ENCODE peak calls at places on chromosomes 2 and 18, in five cellular contexts. R, E, W, D and K are unnamed samples.

GRCh38 chr18:58005036-58005435 is 39.0 kb upstream of the NEDD4L start:
- DNase-seq in E (no peak), R (no peak), W (peak; percentile 48), D (peak; percentile 50), K (no peak)

GRCh38 chr2:72254831-72255447 is 107.3 kb upstream of the CYP26B1 start:
- DNase-seq in D (no peak), E (no peak), W (no peak), R (no peak), K (no peak)

GRCh38 chr2:71811726-71812125 is 335.9 kb downstream of the CYP26B1 start:
- DNase-seq in R (no peak), D (no peak), W (no peak), E (no peak), K (no peak)

GRCh38 chr18:13539050-13539449 is 187.3 kb downstream of the FAM210A start:
- DNase-seq in D (no peak), R (no peak), W (no peak), E (no peak), K (no peak)

GRCh38 chr2:5589183-5589582 is 103.0 kb upstream of the SOX11 start:
- DNase-seq in E (no peak), D (no peak), R (no peak), W (no peak), K (no peak)

GRCh38 chr2:125696573-125696972 is 959.4 kb upstream of the GYPC start:
- DNase-seq in W (peak; percentile 1), D (no peak), R (no peak), E (no peak), K (no peak)

GRCh38 chr2:11744631-11745394 is 1.6 kb upstream of the LPIN1 start:
- DNase-seq in D (peak; percentile 53), E (peak; percentile 60), W (peak; percentile 44), R (no peak), K (no peak)

GRCh38 chr18:6718255-6718654 is 11.3 kb upstream of the ARHGAP28 start:
- DNase-seq in E (no peak), R (no peak), D (no peak), W (peak; percentile 57), K (no peak)

GRCh38 chr2:69169990-69170389 is 157.0 kb downstream of the ANTXR1 start:
- DNase-seq in R (no peak), W (no peak), D (peak; percentile 56), E (no peak), K (no peak)

GRCh38 chr2:31331156-31331555 is 83.4 kb downstream of the XDH start:
- DNase-seq in E (no peak), D (no peak), R (no peak), W (no peak), K (no peak)

GRCh38 chr2:218806346-218806978 is 24.5 kb downstream of the CYP27A1 start:
- DNase-seq in W (peak; percentile 79), D (peak; percentile 99), E (no peak), R (peak; percentile 35), K (peak; percentile 98)

GRCh38 chr18:70290482-70291294 is 1.8 kb downstream of the SOCS6 start:
- DNase-seq in D (no peak), W (no peak), E (no peak), R (no peak), K (no peak)

GRCh38 chr2:108640731-108641130 is 78.6 kb upstream of the RANBP2 start:
- DNase-seq in W (peak; percentile 78), R (no peak), E (peak; percentile 27), D (peak; percentile 85), K (peak; percentile 34)

GRCh38 chr2:20427931-20428526 is 18.8 kb upstream of the RHOB start:
- DNase-seq in E (no peak), R (no peak), W (no peak), D (no peak), K (no peak)

GRCh38 chr2:208466133-208466919 is 59.7 kb downstream of the PTH2R start:
- DNase-seq in D (peak; percentile 17), R (no peak), E (peak; percentile 24), W (peak; percentile 68), K (no peak)

GRCh38 chr2:68103026-68103425 is 40.2 kb upstream of the C1D start:
- DNase-seq in R (no peak), E (no peak), D (peak; percentile 12), W (no peak), K (no peak)

GRCh38 chr2:118380915-118381653 is 292.8 kb downstream of the INSIG2 start:
- DNase-seq in R (no peak), D (peak; percentile 17), W (no peak), E (no peak), K (no peak)

GRCh38 chr2:58870704-58871103 is 629.6 kb upstream of the FANCL start:
- DNase-seq in E (no peak), R (no peak), W (no peak), D (no peak), K (no peak)

GRCh38 chr2:188787661-188788044 is 186.5 kb upstream of the COL3A1 start:
- DNase-seq in W (no peak), E (no peak), R (no peak), D (peak; percentile 64), K (no peak)

GRCh38 chr2:63743976-63744331 is 97.7 kb upstream of the UGP2 start:
- DNase-seq in D (no peak), R (no peak), W (no peak), E (no peak), K (no peak)

GRCh38 chr2:225668606-225669266 is 269.2 kb downstream of the NYAP2 start:
- DNase-seq in R (peak; percentile 49), W (peak; percentile 82), E (peak; percentile 47), D (peak; percentile 78), K (peak; percentile 51)

GRCh38 chr18:4106407-4107033 is 348.6 kb downstream of the DLGAP1 start:
- DNase-seq in D (peak; percentile 75), R (no peak), E (peak; percentile 3), W (peak; percentile 78), K (peak; percentile 27)

GRCh38 chr2:210195066-210195852 is 24.1 kb upstream of the KANSL1L start:
- DNase-seq in D (peak; percentile 64), E (no peak), W (peak; percentile 60), R (no peak), K (peak; percentile 16)

GRCh38 chr2:190879474-190880373 is 897 bp upstream of the GLS start:
- DNase-seq in D (no peak), W (no peak), R (no peak), E (no peak), K (no peak)

GRCh38 chr2:47083886-47084682 is 71.0 kb downstream of the STPG4 start:
- DNase-seq in E (no peak), W (no peak), D (no peak), R (no peak), K (no peak)

GRCh38 chr2:106582431-106583143 is 95.4 kb downstream of the CD8B2 start:
- DNase-seq in R (no peak), D (peak; percentile 78), E (peak; percentile 84), W (peak; percentile 84), K (peak; percentile 44)

GRCh38 chr18:3594760-3595241 is 144.8 kb downstream of the TGIF1 start:
- DNase-seq in D (peak; percentile 58), E (no peak), R (no peak), W (peak; percentile 35), K (no peak)

GRCh38 chr2:88252646-88253045 is 82.5 kb downstream of the THNSL2 start:
- DNase-seq in W (no peak), D (no peak), E (no peak), R (no peak), K (no peak)

GRCh38 chr2:237724811-237725478 is 73.6 kb upstream of the RBM44 start:
- DNase-seq in D (no peak), E (no peak), W (no peak), R (no peak), K (no peak)

GRCh38 chr18:45336431-45336830 is 278.8 kb upstream of the SLC14A2 start:
- DNase-seq in E (no peak), R (no peak), W (no peak), D (no peak), K (no peak)

GRCh38 chr2:53211201-53211774 is 556.3 kb upstream of the CHAC2 start:
- DNase-seq in D (no peak), E (no peak), W (no peak), R (no peak), K (no peak)

GRCh38 chr2:147495741-147496140 is 349.1 kb upstream of the ACVR2A start:
- DNase-seq in R (no peak), E (no peak), W (no peak), D (no peak), K (no peak)

GRCh38 chr2:111135910-111136297 is 15.2 kb downstream of the BCL2L11 start:
- DNase-seq in D (peak; percentile 90), R (no peak), W (peak; percentile 50), E (peak; percentile 7), K (no peak)

DNA sequence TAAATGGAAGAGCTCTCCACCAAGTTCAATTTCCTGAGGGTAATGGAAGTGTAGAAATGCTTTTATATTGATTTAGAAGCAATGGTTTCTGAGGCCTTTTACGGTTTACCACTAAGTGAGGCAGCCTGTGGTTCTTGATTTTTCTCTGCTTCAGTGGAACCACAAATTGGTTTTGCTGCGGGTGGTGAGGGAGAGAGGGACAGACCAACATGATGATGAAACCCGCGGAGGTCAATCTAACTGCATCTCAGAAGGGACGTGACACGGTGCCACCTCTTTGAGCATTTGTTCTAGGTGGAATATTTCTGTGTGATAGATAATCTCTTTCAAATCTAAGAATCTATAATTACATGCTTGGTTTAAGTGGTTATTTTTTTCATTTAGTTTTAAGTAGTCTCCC is 52.3 kb downstream of the KCNE4 start:
- DNase-seq in W (no peak), E (no peak), D (peak; percentile 36), R (no peak), K (no peak)
- TF ChIP-seq CTCF in W (no peak), E (no peak), D (no peak), R (no peak), K (no peak)

DNA sequence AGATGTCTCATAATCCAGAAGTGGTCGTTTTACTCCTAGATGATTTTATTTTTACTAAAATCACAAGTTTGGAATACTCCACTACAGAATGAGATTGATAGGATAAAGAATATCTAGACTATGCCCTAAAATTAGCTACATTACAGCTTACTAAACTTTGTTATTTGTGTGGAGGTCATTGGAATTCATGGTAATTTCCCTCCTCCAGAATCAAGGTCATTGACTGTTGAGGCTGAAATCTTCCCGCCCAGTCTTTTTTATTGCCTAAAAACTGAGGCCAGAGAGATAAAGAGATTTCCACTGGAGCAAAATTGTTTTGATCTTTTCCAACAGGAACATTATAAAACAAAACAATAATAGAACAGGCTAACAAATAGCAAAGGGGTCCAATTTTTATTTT is 35.0 kb downstream of the ITGB6 start:
- DNase-seq in W (no peak), D (no peak), R (no peak), E (no peak), K (no peak)
- TF ChIP-seq CTCF in W (no peak), D (no peak), R (no peak), E (no peak), K (no peak)

GRCh38 chr2:201642579-201643215 is 606 bp downstream of the TMEM237 start:
- DNase-seq in E (peak; percentile 67), D (no peak), W (peak; percentile 85), R (no peak), K (peak; percentile 46)
- TF ChIP-seq CTCF in E (no peak), D (no peak), W (no peak), R (no peak), K (no peak)

GRCh38 chr2:36356990-36357505 is 1.5 kb downstream of the CRIM1 start:
- DNase-seq in D (no peak), E (no peak), W (peak; percentile 91), R (no peak), K (no peak)

GRCh38 chr2:36358317-36358659 is 2.7 kb downstream of the CRIM1 start:
- DNase-seq in D (peak; percentile 67), E (no peak), R (no peak), W (peak; percentile 57), K (no peak)

GRCh38 chr2:36356199-36356989 is 816 bp downstream of the CRIM1 start:
- DNase-seq in D (no peak), E (no peak), W (peak; percentile 25), R (no peak), K (no peak)

GRCh38 chr2:36359006-36359580 is 3.5 kb downstream of the CRIM1 start:
- DNase-seq in W (peak; percentile 60), R (no peak), E (no peak), D (no peak), K (no peak)

GRCh38 chr2:36357506-36358316 is 2.1 kb downstream of the CRIM1 start:
- DNase-seq in D (peak; percentile 88), E (peak; percentile 63), W (peak; percentile 78), R (no peak), K (no peak)
- TF ChIP-seq CTCF in D (peak; percentile 68), E (peak; percentile 74), W (peak; percentile 52), R (peak; percentile 63), K (peak; percentile 62)